ENCODE peak calls at places on chromosomes 5 and 9, in eight cellular contexts. One of them, this sample, is unnamed.

GRCh38 chr5:66558562-66558961 is 37.6 kb upstream of the MAST4 start:
- DNase-seq in CD8-positive, alpha-beta T cell: no peak
- DNase-seq in WERI-Rb-1: no peak
- DNase-seq in Peyer's patch: no peak
- DNase-seq in lung: no peak
- DNase-seq in fibroblast of villous mesenchyme: no peak
- DNase-seq in AG09309: no peak
- DNase-seq in AG04450: no peak
- DNase-seq in this sample: no peak

GRCh38 chr9:36796671-36797419 is 224.2 kb downstream of the MELK start:
- DNase-seq in CD8-positive, alpha-beta T cell: no peak
- DNase-seq in lung: no peak
- DNase-seq in AG04450: no peak
- DNase-seq in WERI-Rb-1: no peak
- DNase-seq in Peyer's patch: no peak
- DNase-seq in AG09309: no peak
- DNase-seq in fibroblast of villous mesenchyme: no peak
- DNase-seq in this sample: no peak

GRCh38 chr9:22211588-22212360 is 202.7 kb upstream of the CDKN2B start:
- DNase-seq in Peyer's patch: no peak
- DNase-seq in AG09309: peak
- DNase-seq in fibroblast of villous mesenchyme: peak
- DNase-seq in CD8-positive, alpha-beta T cell: no peak
- DNase-seq in AG04450: peak
- DNase-seq in lung: no peak
- DNase-seq in WERI-Rb-1: no peak
- DNase-seq in this sample: peak

GRCh38 chr5:180104131-180104530 is 32.6 kb upstream of the RNF130 start:
- DNase-seq in AG09309: no peak
- DNase-seq in lung: no peak
- DNase-seq in Peyer's patch: no peak
- DNase-seq in fibroblast of villous mesenchyme: no peak
- DNase-seq in AG04450: no peak
- DNase-seq in CD8-positive, alpha-beta T cell: no peak
- DNase-seq in WERI-Rb-1: peak
- DNase-seq in this sample: no peak

GRCh38 chr5:154603978-154604679 is 126.1 kb upstream of the HAND1 start:
- DNase-seq in fibroblast of villous mesenchyme: peak
- DNase-seq in AG09309: no peak
- DNase-seq in AG04450: no peak
- DNase-seq in Peyer's patch: no peak
- DNase-seq in CD8-positive, alpha-beta T cell: no peak
- DNase-seq in WERI-Rb-1: no peak
- DNase-seq in lung: peak
- DNase-seq in this sample: no peak

GRCh38 chr5:10220253-10220652 is 29.4 kb downstream of the ATPSCKMT start:
- DNase-seq in fibroblast of villous mesenchyme: no peak
- DNase-seq in Peyer's patch: no peak
- DNase-seq in lung: no peak
- DNase-seq in WERI-Rb-1: peak
- DNase-seq in AG04450: no peak
- DNase-seq in CD8-positive, alpha-beta T cell: no peak
- DNase-seq in AG09309: no peak
- DNase-seq in this sample: no peak

GRCh38 chr9:5629312-5630037 is 568 bp downstream of the RIC1 start:
- DNase-seq in AG04450: no peak
- DNase-seq in AG09309: no peak
- DNase-seq in fibroblast of villous mesenchyme: peak
- DNase-seq in CD8-positive, alpha-beta T cell: peak
- DNase-seq in lung: peak
- DNase-seq in WERI-Rb-1: peak
- DNase-seq in Peyer's patch: peak
- DNase-seq in this sample: no peak

GRCh38 chr9:34256987-34257585 is 72.0 kb downstream of the KIF24 start:
- DNase-seq in WERI-Rb-1: no peak
- DNase-seq in lung: no peak
- DNase-seq in fibroblast of villous mesenchyme: no peak
- DNase-seq in Peyer's patch: no peak
- DNase-seq in AG04450: no peak
- DNase-seq in AG09309: no peak
- DNase-seq in CD8-positive, alpha-beta T cell: peak
- DNase-seq in this sample: no peak

GRCh38 chr5:180047667-180048066 is 23.9 kb downstream of the RNF130 start:
- DNase-seq in WERI-Rb-1: no peak
- DNase-seq in lung: no peak
- DNase-seq in Peyer's patch: no peak
- DNase-seq in AG04450: no peak
- DNase-seq in fibroblast of villous mesenchyme: peak
- DNase-seq in AG09309: no peak
- DNase-seq in CD8-positive, alpha-beta T cell: no peak
- DNase-seq in this sample: no peak

GRCh38 chr9:76810377-76810957 is 46.2 kb downstream of the PCA3 start:
- DNase-seq in Peyer's patch: no peak
- DNase-seq in lung: peak
- DNase-seq in CD8-positive, alpha-beta T cell: no peak
- DNase-seq in AG04450: peak
- DNase-seq in fibroblast of villous mesenchyme: peak
- DNase-seq in AG09309: peak
- DNase-seq in WERI-Rb-1: peak
- DNase-seq in this sample: no peak

GRCh38 chr5:172106511-172107356 is 81.3 kb downstream of the STK10 start:
- DNase-seq in fibroblast of villous mesenchyme: peak
- DNase-seq in AG09309: no peak
- DNase-seq in lung: peak
- DNase-seq in WERI-Rb-1: peak
- DNase-seq in CD8-positive, alpha-beta T cell: peak
- DNase-seq in AG04450: no peak
- DNase-seq in Peyer's patch: peak
- DNase-seq in this sample: no peak

GRCh38 chr9:27165670-27166069 is 56.6 kb downstream of the TEK start:
- DNase-seq in AG04450: no peak
- DNase-seq in CD8-positive, alpha-beta T cell: no peak
- DNase-seq in WERI-Rb-1: no peak
- DNase-seq in lung: no peak
- DNase-seq in fibroblast of villous mesenchyme: no peak
- DNase-seq in AG09309: no peak
- DNase-seq in Peyer's patch: no peak
- DNase-seq in this sample: no peak

GRCh38 chr9:136337416-136338395 is 10.4 kb downstream of the GPSM1 start:
- DNase-seq in AG04450: no peak
- DNase-seq in Peyer's patch: no peak
- DNase-seq in WERI-Rb-1: peak
- DNase-seq in lung: no peak
- DNase-seq in CD8-positive, alpha-beta T cell: no peak
- DNase-seq in AG09309: no peak
- DNase-seq in fibroblast of villous mesenchyme: no peak
- DNase-seq in this sample: no peak

GRCh38 chr5:169801781-169802180 is 164.7 kb downstream of the DOCK2 start:
- DNase-seq in AG09309: no peak
- DNase-seq in WERI-Rb-1: no peak
- DNase-seq in AG04450: no peak
- DNase-seq in fibroblast of villous mesenchyme: no peak
- DNase-seq in Peyer's patch: no peak
- DNase-seq in lung: no peak
- DNase-seq in CD8-positive, alpha-beta T cell: no peak
- DNase-seq in this sample: no peak

GRCh38 chr5:148615644-148616283 is 38.6 kb downstream of the HTR4 start:
- DNase-seq in CD8-positive, alpha-beta T cell: no peak
- DNase-seq in WERI-Rb-1: no peak
- DNase-seq in AG04450: no peak
- DNase-seq in AG09309: peak
- DNase-seq in Peyer's patch: no peak
- DNase-seq in fibroblast of villous mesenchyme: no peak
- DNase-seq in lung: no peak
- DNase-seq in this sample: no peak

GRCh38 chr5:159181152-159181551 is 28.2 kb downstream of the RNF145 start:
- DNase-seq in CD8-positive, alpha-beta T cell: no peak
- DNase-seq in AG09309: no peak
- DNase-seq in lung: no peak
- DNase-seq in AG04450: no peak
- DNase-seq in WERI-Rb-1: no peak
- DNase-seq in Peyer's patch: no peak
- DNase-seq in fibroblast of villous mesenchyme: peak
- DNase-seq in this sample: no peak

GRCh38 chr5:23352437-23352836 is 155.0 kb upstream of the PRDM9 start:
- DNase-seq in Peyer's patch: no peak
- DNase-seq in WERI-Rb-1: peak
- DNase-seq in AG09309: no peak
- DNase-seq in AG04450: no peak
- DNase-seq in CD8-positive, alpha-beta T cell: no peak
- DNase-seq in lung: no peak
- DNase-seq in fibroblast of villous mesenchyme: no peak
- DNase-seq in this sample: no peak

GRCh38 chr9:130196643-130197042 is 24.4 kb downstream of the NCS1 start:
- DNase-seq in fibroblast of villous mesenchyme: peak
- DNase-seq in Peyer's patch: no peak
- DNase-seq in AG09309: no peak
- DNase-seq in CD8-positive, alpha-beta T cell: no peak
- DNase-seq in AG04450: no peak
- DNase-seq in lung: no peak
- DNase-seq in WERI-Rb-1: no peak
- DNase-seq in this sample: no peak

GRCh38 chr5:94245608-94246007 is 372.8 kb downstream of the KIAA0825 start:
- DNase-seq in CD8-positive, alpha-beta T cell: no peak
- DNase-seq in AG04450: no peak
- DNase-seq in AG09309: peak
- DNase-seq in Peyer's patch: no peak
- DNase-seq in WERI-Rb-1: no peak
- DNase-seq in fibroblast of villous mesenchyme: peak
- DNase-seq in lung: no peak
- DNase-seq in this sample: no peak

GRCh38 chr5:157479166-157479565 is 19.2 kb downstream of the NIPAL4 start:
- DNase-seq in CD8-positive, alpha-beta T cell: no peak
- DNase-seq in lung: no peak
- DNase-seq in fibroblast of villous mesenchyme: no peak
- DNase-seq in AG09309: no peak
- DNase-seq in AG04450: no peak
- DNase-seq in Peyer's patch: no peak
- DNase-seq in WERI-Rb-1: no peak
- DNase-seq in this sample: no peak

GRCh38 chr5:174829511-174829864 is 105.1 kb downstream of the MSX2 start:
- DNase-seq in WERI-Rb-1: no peak
- DNase-seq in AG04450: no peak
- DNase-seq in CD8-positive, alpha-beta T cell: no peak
- DNase-seq in Peyer's patch: no peak
- DNase-seq in AG09309: no peak
- DNase-seq in lung: no peak
- DNase-seq in fibroblast of villous mesenchyme: no peak
- DNase-seq in this sample: no peak

DNA sequence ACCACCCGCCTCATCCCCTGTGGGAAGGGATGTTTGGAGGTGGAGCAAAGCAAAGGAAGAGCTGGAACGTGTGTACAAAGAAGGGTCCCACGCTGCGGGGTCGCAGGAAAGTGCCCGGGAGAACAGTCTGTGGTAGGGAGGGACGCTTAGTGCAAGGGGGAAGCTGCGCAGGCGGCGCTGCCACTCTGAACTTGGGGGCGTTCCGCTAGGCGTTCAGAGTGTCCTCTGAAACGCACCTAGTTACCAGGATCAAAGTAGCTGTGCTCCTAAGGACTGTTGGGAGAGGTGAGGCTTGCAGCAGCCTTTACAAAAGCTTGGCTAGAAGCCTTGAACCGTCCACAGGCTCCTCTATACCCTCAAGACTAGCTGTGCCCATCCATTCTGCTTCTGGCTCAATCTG is 29.3 kb upstream of the PDE8B start:
- DNase-seq in lung: no peak
- DNase-seq in AG04450: no peak
- DNase-seq in CD8-positive, alpha-beta T cell: no peak
- DNase-seq in fibroblast of villous mesenchyme: no peak
- DNase-seq in Peyer's patch: no peak
- DNase-seq in AG09309: no peak
- DNase-seq in WERI-Rb-1: no peak
- DNase-seq in this sample: no peak
- H3K4me3 ChIP-seq in lung: no peak
- H3K4me3 ChIP-seq in AG04450: no peak
- H3K4me3 ChIP-seq in CD8-positive, alpha-beta T cell: no peak
- H3K4me3 ChIP-seq in fibroblast of villous mesenchyme: no peak
- H3K4me3 ChIP-seq in Peyer's patch: peak
- H3K4me3 ChIP-seq in AG09309: no peak
- H3K4me3 ChIP-seq in WERI-Rb-1: no peak
- H3K4me3 ChIP-seq in this sample: no peak

GRCh38 chr9:81619353-81620008 is 69.9 kb downstream of the TLE1 start:
- DNase-seq in AG04450: peak
- DNase-seq in Peyer's patch: no peak
- DNase-seq in WERI-Rb-1: no peak
- DNase-seq in lung: no peak
- DNase-seq in fibroblast of villous mesenchyme: peak
- DNase-seq in AG09309: peak
- DNase-seq in CD8-positive, alpha-beta T cell: no peak
- DNase-seq in this sample: peak
- TF ChIP-seq CTCF in AG04450: peak
- TF ChIP-seq CTCF in Peyer's patch: no peak
- TF ChIP-seq CTCF in WERI-Rb-1: no peak
- TF ChIP-seq CTCF in lung: no peak
- TF ChIP-seq CTCF in fibroblast of villous mesenchyme: no peak
- TF ChIP-seq CTCF in AG09309: no peak
- TF ChIP-seq CTCF in CD8-positive, alpha-beta T cell: no peak
- TF ChIP-seq CTCF in this sample: no peak

DNA sequence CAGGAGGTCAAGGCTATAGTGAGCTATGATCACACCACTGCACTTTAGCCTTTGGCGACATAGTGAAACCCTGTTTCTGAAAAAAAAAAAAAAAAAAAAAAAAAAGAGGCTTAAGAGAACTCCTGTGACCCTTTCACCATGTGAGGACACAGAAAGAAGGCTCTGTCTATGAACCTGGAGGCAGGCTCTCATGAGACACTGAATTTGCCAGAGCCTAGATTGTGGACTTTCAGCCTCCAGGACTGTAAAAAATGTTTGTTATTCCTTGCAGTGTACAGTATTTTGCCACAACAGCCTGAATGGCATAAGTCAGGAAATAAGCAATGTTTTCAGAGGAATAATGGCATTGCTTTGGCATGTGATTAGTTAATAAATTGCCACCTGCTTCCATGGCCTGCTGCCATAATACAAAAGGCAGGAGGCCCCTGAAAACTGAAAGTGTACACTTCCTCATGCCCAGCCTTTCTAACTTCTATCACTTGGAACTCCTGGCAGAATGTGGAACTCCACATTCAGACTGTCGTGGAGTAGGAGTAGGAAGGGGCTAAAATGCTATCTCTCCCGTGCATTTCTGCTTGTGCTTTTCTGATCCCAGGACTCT is 408.1 kb downstream of the GADD45G start:
- DNase-seq in Peyer's patch: no peak
- DNase-seq in lung: no peak
- DNase-seq in fibroblast of villous mesenchyme: no peak
- DNase-seq in AG04450: no peak
- DNase-seq in WERI-Rb-1: no peak
- DNase-seq in AG09309: no peak
- DNase-seq in CD8-positive, alpha-beta T cell: no peak
- DNase-seq in this sample: no peak
- H3K4me3 ChIP-seq in Peyer's patch: no peak
- H3K4me3 ChIP-seq in lung: no peak
- H3K4me3 ChIP-seq in fibroblast of villous mesenchyme: no peak
- H3K4me3 ChIP-seq in AG04450: no peak
- H3K4me3 ChIP-seq in WERI-Rb-1: no peak
- H3K4me3 ChIP-seq in AG09309: no peak
- H3K4me3 ChIP-seq in CD8-positive, alpha-beta T cell: no peak
- H3K4me3 ChIP-seq in this sample: no peak

DNA sequence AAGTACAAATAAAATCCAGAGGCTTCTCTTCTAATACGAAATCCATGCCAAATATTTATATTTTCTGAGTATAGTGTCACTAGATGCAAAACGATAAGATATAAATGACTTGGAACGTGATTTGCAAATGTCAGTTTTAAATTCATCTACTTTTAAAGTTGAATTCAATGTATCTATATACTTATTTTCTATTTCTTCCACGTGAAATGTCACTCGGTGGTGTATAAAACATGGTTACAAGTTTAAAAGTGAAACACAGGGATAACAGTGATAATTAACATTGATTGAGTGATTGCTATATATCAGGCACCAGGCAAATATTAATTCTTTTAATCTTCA is 54.8 kb downstream of the HINT1 start:
- DNase-seq in lung: no peak
- DNase-seq in AG04450: no peak
- DNase-seq in WERI-Rb-1: no peak
- DNase-seq in AG09309: no peak
- DNase-seq in CD8-positive, alpha-beta T cell: no peak
- DNase-seq in Peyer's patch: no peak
- DNase-seq in fibroblast of villous mesenchyme: no peak
- DNase-seq in this sample: no peak
- TF ChIP-seq CTCF in lung: no peak
- TF ChIP-seq CTCF in AG04450: no peak
- TF ChIP-seq CTCF in WERI-Rb-1: no peak
- TF ChIP-seq CTCF in AG09309: no peak
- TF ChIP-seq CTCF in CD8-positive, alpha-beta T cell: peak
- TF ChIP-seq CTCF in Peyer's patch: no peak
- TF ChIP-seq CTCF in fibroblast of villous mesenchyme: no peak
- TF ChIP-seq CTCF in this sample: no peak

This sample was measured in AG04449.